ENCODE peak calls at places on chromosomes 3 and 15, in nine cellular contexts. U, P, W, Z, V, I, L, M and K are unnamed samples.

GRCh38 chr3:67291287-67292252 is 293.5 kb downstream of the KBTBD8 start:
- DNase-seq in U (no peak), P (no peak), W (no peak), Z (no peak), V (no peak), I (no peak), L (no peak), M (no peak), K (no peak)

GRCh38 chr3:63918321-63918720 is 6.1 kb upstream of the SCAANT1 start:
- DNase-seq in U (peak), P (no peak), W (no peak), Z (no peak), V (no peak), I (no peak), L (no peak), M (no peak), K (no peak)

GRCh38 chr3:65836047-65836446 is 202.7 kb downstream of the MAGI1 start:
- DNase-seq in U (peak), P (no peak), W (no peak), Z (peak), V (no peak), I (no peak), L (no peak), M (no peak), K (no peak)

GRCh38 chr15:76501726-76502125 is 165.2 kb downstream of the ISL2 start:
- DNase-seq in U (no peak), P (no peak), W (no peak), Z (no peak), V (no peak), I (no peak), L (no peak), M (no peak), K (no peak)

GRCh38 chr3:124057453-124057852 is 65.5 kb upstream of the ROPN1 start:
- DNase-seq in U (no peak), P (no peak), W (no peak), Z (no peak), V (no peak), I (no peak), L (no peak), M (no peak), K (no peak)

GRCh38 chr3:126546549-126547239 is 12.0 kb downstream of the C3orf22 start:
- DNase-seq in U (no peak), P (no peak), W (no peak), Z (no peak), V (no peak), I (no peak), L (no peak), M (no peak), K (no peak)

GRCh38 chr3:40008796-40009195 is 199.4 kb downstream of the MYRIP start:
- DNase-seq in U (no peak), P (no peak), W (no peak), Z (no peak), V (no peak), I (no peak), L (no peak), M (no peak), K (no peak)

GRCh38 chr3:195885036-195885871 is 23.1 kb downstream of the TNK2 start:
- DNase-seq in U (no peak), P (no peak), W (no peak), Z (no peak), V (no peak), I (no peak), L (no peak), M (no peak), K (no peak)

GRCh38 chr3:72595927-72596610 is 252.2 kb downstream of the SHQ1 start:
- DNase-seq in U (peak), P (no peak), W (no peak), Z (no peak), V (no peak), I (no peak), L (no peak), M (no peak), K (no peak)

GRCh38 chr3:127796751-127797150 is 25.6 kb downstream of the MGLL start:
- DNase-seq in U (no peak), P (no peak), W (no peak), Z (no peak), V (peak), I (no peak), L (no peak), M (no peak), K (no peak)

GRCh38 chr15:27956285-27956684 is 142.8 kb downstream of the OCA2 start:
- DNase-seq in U (no peak), P (no peak), W (no peak), Z (no peak), V (no peak), I (no peak), L (no peak), M (no peak), K (no peak)

GRCh38 chr15:29910068-29910467 is 87.8 kb upstream of the TJP1 start:
- DNase-seq in U (no peak), P (no peak), W (no peak), Z (no peak), V (no peak), I (no peak), L (no peak), M (no peak), K (no peak)

GRCh38 chr3:12004741-12005513 is 739 bp downstream of the SYN2 start:
- DNase-seq in U (no peak), P (no peak), W (no peak), Z (no peak), V (no peak), I (peak), L (no peak), M (no peak), K (no peak)

GRCh38 chr3:136048068-136048467 is 82.5 kb downstream of the PPP2R3A start:
- DNase-seq in U (no peak), P (no peak), W (no peak), Z (no peak), V (no peak), I (no peak), L (no peak), M (no peak), K (no peak)